ENCODE peak calls at places on chromosomes 1 and 21, in six cellular contexts. One of them, this sample, is unnamed.

GRCh38 chr1:35894183-35894582 is 11.2 kb downstream of the AGO1 start:
- DNase-seq in SK-N-SH: no peak
- DNase-seq in K562: peak; percentile 73
- DNase-seq in Panc1: no peak
- DNase-seq in GM12878: peak; percentile 75
- DNase-seq in HCT116: no peak
- DNase-seq in this sample: no peak

GRCh38 chr1:206469933-206470691 is at the start of gene IKBKE:
- DNase-seq in SK-N-SH: no peak
- DNase-seq in K562: peak; percentile 73
- DNase-seq in Panc1: no peak
- DNase-seq in GM12878: no peak
- DNase-seq in HCT116: peak; percentile 23
- DNase-seq in this sample: no peak

GRCh38 chr1:209895709-209896108 is 42.3 kb upstream of the SYT14 start:
- DNase-seq in SK-N-SH: no peak
- DNase-seq in K562: no peak
- DNase-seq in Panc1: no peak
- DNase-seq in GM12878: no peak
- DNase-seq in HCT116: no peak
- DNase-seq in this sample: no peak

GRCh38 chr1:33758698-33759097 is 105.2 kb upstream of the HMGB4 start:
- DNase-seq in SK-N-SH: no peak
- DNase-seq in K562: no peak
- DNase-seq in Panc1: no peak
- DNase-seq in GM12878: no peak
- DNase-seq in HCT116: no peak
- DNase-seq in this sample: no peak

GRCh38 chr1:202235003-202235660 is 41.5 kb downstream of the LGR6 start:
- DNase-seq in SK-N-SH: no peak
- DNase-seq in K562: no peak
- DNase-seq in Panc1: no peak
- DNase-seq in GM12878: no peak
- DNase-seq in HCT116: no peak
- DNase-seq in this sample: no peak

GRCh38 chr1:36612121-36612520 is 129.4 kb upstream of the CSF3R start:
- DNase-seq in SK-N-SH: no peak
- DNase-seq in K562: no peak
- DNase-seq in Panc1: no peak
- DNase-seq in GM12878: no peak
- DNase-seq in HCT116: no peak
- DNase-seq in this sample: no peak

GRCh38 chr1:35115459-35116383 is 36.5 kb downstream of the ZMYM1 start:
- DNase-seq in SK-N-SH: no peak
- DNase-seq in K562: no peak
- DNase-seq in Panc1: no peak
- DNase-seq in GM12878: no peak
- DNase-seq in HCT116: no peak
- DNase-seq in this sample: no peak

GRCh38 chr1:218783916-218784315 is 389.8 kb upstream of the LYPLAL1 start:
- DNase-seq in SK-N-SH: no peak
- DNase-seq in K562: no peak
- DNase-seq in Panc1: no peak
- DNase-seq in GM12878: no peak
- DNase-seq in HCT116: no peak
- DNase-seq in this sample: no peak

GRCh38 chr1:35935436-35935835 is 4.5 kb downstream of the AGO3 start:
- DNase-seq in SK-N-SH: peak; percentile 31
- DNase-seq in K562: peak; percentile 35
- DNase-seq in Panc1: no peak
- DNase-seq in GM12878: no peak
- DNase-seq in HCT116: no peak
- DNase-seq in this sample: no peak

GRCh38 chr1:15436881-15437449 is 1.3 kb upstream of the CTRC start:
- DNase-seq in SK-N-SH: no peak
- DNase-seq in K562: no peak
- DNase-seq in Panc1: no peak
- DNase-seq in GM12878: no peak
- DNase-seq in HCT116: no peak
- DNase-seq in this sample: no peak

GRCh38 chr1:61450454-61451213 is 274.3 kb downstream of the TM2D1 start:
- DNase-seq in SK-N-SH: no peak
- DNase-seq in K562: no peak
- DNase-seq in Panc1: no peak
- DNase-seq in GM12878: no peak
- DNase-seq in HCT116: no peak
- DNase-seq in this sample: no peak

GRCh38 chr1:182603646-182604127 is 502 bp downstream of the RGS16 start:
- DNase-seq in SK-N-SH: peak; percentile 61
- DNase-seq in K562: no peak
- DNase-seq in Panc1: no peak
- DNase-seq in GM12878: no peak
- DNase-seq in HCT116: no peak
- DNase-seq in this sample: no peak

GRCh38 chr1:22870201-22870871 is 102.3 kb downstream of the LACTBL1 start:
- DNase-seq in SK-N-SH: peak; percentile 67
- DNase-seq in K562: no peak
- DNase-seq in Panc1: no peak
- DNase-seq in GM12878: no peak
- DNase-seq in HCT116: no peak
- DNase-seq in this sample: no peak

GRCh38 chr1:209246660-209247059 is 336.9 kb upstream of the CAMK1G start:
- DNase-seq in SK-N-SH: no peak
- DNase-seq in K562: no peak
- DNase-seq in Panc1: peak; percentile 59
- DNase-seq in GM12878: no peak
- DNase-seq in HCT116: no peak
- DNase-seq in this sample: no peak

GRCh38 chr21:40841524-40842196 is 5.3 kb downstream of the DSCAM start:
- DNase-seq in SK-N-SH: peak; percentile 81
- DNase-seq in K562: no peak
- DNase-seq in Panc1: no peak
- DNase-seq in GM12878: no peak
- DNase-seq in HCT116: no peak
- DNase-seq in this sample: peak; percentile 75

GRCh38 chr1:205424881-205425635 is 3.2 kb upstream of the LEMD1 start:
- DNase-seq in SK-N-SH: no peak
- DNase-seq in K562: no peak
- DNase-seq in Panc1: no peak
- DNase-seq in GM12878: no peak
- DNase-seq in HCT116: no peak
- DNase-seq in this sample: no peak

GRCh38 chr1:182595641-182596240 is 6.7 kb upstream of the RNASEL start:
- DNase-seq in SK-N-SH: peak; percentile 69
- DNase-seq in K562: peak; percentile 72
- DNase-seq in Panc1: peak; percentile 41
- DNase-seq in GM12878: no peak
- DNase-seq in HCT116: peak; percentile 43
- DNase-seq in this sample: peak; percentile 90

GRCh38 chr1:5711956-5712645 is 280.1 kb downstream of the NPHP4 start:
- DNase-seq in SK-N-SH: no peak
- DNase-seq in K562: no peak
- DNase-seq in Panc1: no peak
- DNase-seq in GM12878: no peak
- DNase-seq in HCT116: no peak
- DNase-seq in this sample: no peak

GRCh38 chr1:904271-904950 is 19.3 kb upstream of the SAMD11 start:
- DNase-seq in SK-N-SH: peak; percentile 93
- DNase-seq in K562: peak; percentile 89
- DNase-seq in Panc1: peak; percentile 12
- DNase-seq in GM12878: no peak
- DNase-seq in HCT116: peak; percentile 43
- DNase-seq in this sample: no peak

GRCh38 chr1:32724678-32725594 is 22.4 kb upstream of the SYNC start:
- DNase-seq in SK-N-SH: peak; percentile 51
- DNase-seq in K562: peak; percentile 95
- DNase-seq in Panc1: no peak
- DNase-seq in GM12878: no peak
- DNase-seq in HCT116: peak; percentile 66
- DNase-seq in this sample: peak; percentile 56

GRCh38 chr1:157151068-157151467 is 12.9 kb upstream of the ETV3 start:
- DNase-seq in SK-N-SH: no peak
- DNase-seq in K562: no peak
- DNase-seq in Panc1: no peak
- DNase-seq in GM12878: no peak
- DNase-seq in HCT116: no peak
- DNase-seq in this sample: no peak
- TF ChIP-seq SIN3A in SK-N-SH: no peak
- TF ChIP-seq SIN3A in K562: no peak
- TF ChIP-seq SIN3A in Panc1: no peak
- TF ChIP-seq SIN3A in GM12878: no peak
- TF ChIP-seq SIN3A in HCT116: no peak
- TF ChIP-seq SIN3A in this sample: no peak

DNA sequence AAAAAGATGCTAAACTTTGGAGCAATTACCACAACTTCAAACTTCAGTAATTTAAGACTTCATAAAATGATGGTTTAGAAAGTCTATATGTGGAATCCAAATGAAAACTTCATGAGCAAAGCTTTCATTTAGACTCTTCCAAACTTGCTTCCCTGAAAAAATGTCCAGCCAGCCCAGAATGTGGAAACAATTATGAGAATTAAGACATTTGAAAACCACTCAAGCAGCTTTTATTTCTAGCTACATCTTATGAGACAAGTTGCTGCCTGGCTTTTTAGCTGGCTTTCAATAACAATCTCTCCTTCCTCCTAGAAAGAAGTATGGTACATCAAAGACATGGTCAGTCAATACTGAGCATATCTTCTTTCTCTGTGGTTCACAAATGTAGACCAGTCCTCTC is 21.8 kb downstream of the LPAR3 start:
- DNase-seq in SK-N-SH: no peak
- DNase-seq in K562: no peak
- DNase-seq in Panc1: no peak
- DNase-seq in GM12878: no peak
- DNase-seq in HCT116: no peak
- DNase-seq in this sample: no peak
- TF ChIP-seq SIN3A in SK-N-SH: no peak
- TF ChIP-seq SIN3A in K562: no peak
- TF ChIP-seq SIN3A in Panc1: no peak
- TF ChIP-seq SIN3A in GM12878: no peak
- TF ChIP-seq SIN3A in HCT116: no peak
- TF ChIP-seq SIN3A in this sample: no peak

DNA sequence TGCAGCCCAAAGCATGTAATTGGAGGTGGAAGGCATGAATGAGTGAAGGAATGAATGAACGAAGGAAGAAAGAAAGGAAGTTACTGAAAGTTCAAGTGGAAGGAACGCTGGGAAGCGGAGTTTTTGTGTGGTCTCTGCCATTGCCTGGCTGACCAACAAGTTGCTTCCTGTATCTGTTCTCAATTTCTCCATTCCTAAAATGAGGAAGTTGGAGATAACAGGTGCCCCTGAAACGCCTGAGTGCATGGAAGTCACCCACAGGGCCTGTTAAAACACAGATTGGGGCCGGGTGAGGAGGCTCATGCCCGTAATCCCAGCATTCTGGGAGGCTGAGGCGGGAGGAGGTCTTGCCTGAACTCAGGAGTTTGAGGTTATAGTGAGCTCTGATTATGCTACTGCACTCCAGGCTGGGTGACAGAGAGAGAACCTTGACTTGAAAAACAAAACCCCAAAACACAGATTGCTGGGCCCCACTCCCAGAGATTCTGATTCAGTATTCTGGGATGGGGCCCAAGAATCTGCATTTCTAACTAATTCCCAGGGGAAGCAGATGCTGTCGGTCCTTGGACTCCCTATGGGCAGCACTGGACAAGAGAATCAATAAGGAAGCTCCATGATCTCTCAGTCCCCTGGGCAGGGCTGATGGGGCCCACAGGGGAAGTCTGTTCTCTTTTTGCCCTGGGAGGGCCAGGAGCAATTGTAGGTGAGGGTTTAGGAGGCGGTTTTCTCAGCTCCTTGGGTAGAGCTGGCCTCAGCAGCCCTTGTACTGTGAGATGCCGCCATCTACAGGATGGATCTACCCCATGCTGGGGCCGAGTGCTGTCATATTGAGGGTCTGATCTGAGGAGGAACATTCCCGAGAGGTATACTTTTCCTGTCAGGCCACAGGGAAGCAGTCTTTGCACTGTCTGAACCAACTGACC is 3.3 kb upstream of the CNR2 start:
- DNase-seq in SK-N-SH: peak; percentile 85
- DNase-seq in K562: peak; percentile 88
- DNase-seq in Panc1: peak; percentile 51
- DNase-seq in GM12878: peak; percentile 53
- DNase-seq in HCT116: peak; percentile 81
- DNase-seq in this sample: peak; percentile 59
- TF ChIP-seq SIN3A in SK-N-SH: no peak
- TF ChIP-seq SIN3A in K562: no peak
- TF ChIP-seq SIN3A in Panc1: no peak
- TF ChIP-seq SIN3A in GM12878: no peak
- TF ChIP-seq SIN3A in HCT116: no peak
- TF ChIP-seq SIN3A in this sample: no peak

GRCh38 chr1:109827986-109828385 is 64.3 kb upstream of the EPS8L3 start:
- DNase-seq in SK-N-SH: no peak
- DNase-seq in K562: peak; percentile 2
- DNase-seq in Panc1: no peak
- DNase-seq in GM12878: no peak
- DNase-seq in HCT116: no peak
- DNase-seq in this sample: no peak

GRCh38 chr1:109826930-109827349 is 63.2 kb upstream of the EPS8L3 start:
- DNase-seq in SK-N-SH: no peak
- DNase-seq in K562: peak; percentile 36
- DNase-seq in Panc1: no peak
- DNase-seq in GM12878: no peak
- DNase-seq in HCT116: no peak
- DNase-seq in this sample: no peak

GRCh38 chr1:109826446-109826845 is 62.7 kb upstream of the EPS8L3 start:
- DNase-seq in SK-N-SH: no peak
- DNase-seq in K562: no peak
- DNase-seq in Panc1: no peak
- DNase-seq in GM12878: no peak
- DNase-seq in HCT116: no peak
- DNase-seq in this sample: no peak

GRCh38 chr1:109827466-109827865 is 63.7 kb upstream of the EPS8L3 start:
- DNase-seq in SK-N-SH: no peak
- DNase-seq in K562: peak; percentile 1
- DNase-seq in Panc1: no peak
- DNase-seq in GM12878: no peak
- DNase-seq in HCT116: no peak
- DNase-seq in this sample: no peak

DNA sequence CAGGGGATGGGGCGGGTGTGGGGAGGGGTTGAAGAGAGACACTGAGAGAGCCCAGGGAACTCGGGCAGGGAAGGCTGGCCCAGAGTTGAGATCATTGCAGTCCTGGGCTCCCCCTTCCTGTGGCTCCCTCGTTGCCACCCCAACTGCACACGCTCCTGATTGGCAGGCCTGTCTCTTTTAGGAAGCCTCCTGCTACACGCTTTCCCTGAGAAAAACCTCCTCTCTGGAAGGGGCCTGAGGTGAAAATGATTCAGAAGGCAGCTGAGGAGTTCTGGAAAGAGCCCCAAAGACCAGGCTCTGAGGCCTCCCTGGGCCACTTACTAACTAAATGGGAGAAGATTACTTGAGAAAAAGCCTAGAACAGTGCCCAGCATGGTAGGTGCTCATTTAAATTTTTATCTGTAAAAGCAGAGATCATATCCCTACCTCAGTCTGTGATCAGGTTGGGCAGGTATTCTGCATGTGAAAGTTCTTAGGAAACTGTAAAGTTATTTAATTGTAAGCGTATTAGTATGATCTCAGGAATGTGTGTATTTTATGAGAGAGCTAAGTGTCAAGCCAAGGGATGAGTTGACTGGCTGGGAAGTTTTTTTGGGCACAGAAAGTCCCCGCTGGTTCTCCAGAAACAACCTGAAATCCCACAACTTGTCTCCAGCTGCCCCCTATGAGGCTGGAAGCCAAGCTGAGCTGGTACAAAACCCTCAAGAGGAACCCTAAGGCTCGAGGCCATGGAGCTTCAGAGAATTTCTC is 65.2 kb upstream of the EPS8L3 start:
- DNase-seq in SK-N-SH: no peak
- DNase-seq in K562: no peak
- DNase-seq in Panc1: no peak
- DNase-seq in GM12878: no peak
- DNase-seq in HCT116: no peak
- DNase-seq in this sample: no peak
- TF ChIP-seq SIN3A in SK-N-SH: no peak
- TF ChIP-seq SIN3A in K562: no peak
- TF ChIP-seq SIN3A in Panc1: no peak
- TF ChIP-seq SIN3A in GM12878: no peak
- TF ChIP-seq SIN3A in HCT116: no peak
- TF ChIP-seq SIN3A in this sample: no peak

This sample was measured in H1.